ENCODE peak calls at places on chromosomes 12 and 14, in ten cellular contexts. One of them, this sample, is unnamed.

GRCh38 chr12:87116778-87117177 is 860.6 kb upstream of the MGAT4C start:
- DNase-seq in fibroblast of lung: no peak
- DNase-seq in left lung: no peak
- DNase-seq in endothelial cell: no peak
- DNase-seq in PC-3: no peak
- DNase-seq in GM20000: no peak
- DNase-seq in stromal cell of bone marrow: no peak
- DNase-seq in RPMI7951: no peak
- DNase-seq in neural crest cell: no peak
- DNase-seq in head of caudate nucleus: no peak
- DNase-seq in this sample: no peak

GRCh38 chr12:65355461-65355860 is 77.0 kb downstream of the MSRB3 start:
- DNase-seq in fibroblast of lung: peak; percentile 81
- DNase-seq in left lung: no peak
- DNase-seq in endothelial cell: no peak
- DNase-seq in PC-3: peak; percentile 14
- DNase-seq in GM20000: no peak
- DNase-seq in stromal cell of bone marrow: no peak
- DNase-seq in RPMI7951: peak; percentile 30
- DNase-seq in neural crest cell: no peak
- DNase-seq in head of caudate nucleus: no peak
- DNase-seq in this sample: no peak

GRCh38 chr12:108379761-108380160 is 40.6 kb upstream of the CMKLR1 start:
- DNase-seq in fibroblast of lung: no peak
- DNase-seq in left lung: no peak
- DNase-seq in endothelial cell: no peak
- DNase-seq in PC-3: no peak
- DNase-seq in GM20000: no peak
- DNase-seq in stromal cell of bone marrow: no peak
- DNase-seq in RPMI7951: peak; percentile 60
- DNase-seq in neural crest cell: no peak
- DNase-seq in head of caudate nucleus: no peak
- DNase-seq in this sample: no peak

GRCh38 chr12:14390885-14391530 is 25.5 kb downstream of the ATF7IP start:
- DNase-seq in fibroblast of lung: no peak
- DNase-seq in left lung: no peak
- DNase-seq in endothelial cell: no peak
- DNase-seq in PC-3: no peak
- DNase-seq in GM20000: no peak
- DNase-seq in stromal cell of bone marrow: no peak
- DNase-seq in RPMI7951: no peak
- DNase-seq in neural crest cell: no peak
- DNase-seq in head of caudate nucleus: no peak
- DNase-seq in this sample: no peak

GRCh38 chr12:52187206-52187605 is 4.6 kb downstream of the KRT80 start:
- DNase-seq in fibroblast of lung: no peak
- DNase-seq in left lung: no peak
- DNase-seq in endothelial cell: no peak
- DNase-seq in PC-3: no peak
- DNase-seq in GM20000: no peak
- DNase-seq in stromal cell of bone marrow: no peak
- DNase-seq in RPMI7951: no peak
- DNase-seq in neural crest cell: no peak
- DNase-seq in head of caudate nucleus: no peak
- DNase-seq in this sample: no peak

GRCh38 chr12:9702239-9702638 is 30.7 kb downstream of the CLECL1 start:
- DNase-seq in fibroblast of lung: no peak
- DNase-seq in left lung: no peak
- DNase-seq in endothelial cell: no peak
- DNase-seq in PC-3: no peak
- DNase-seq in GM20000: no peak
- DNase-seq in stromal cell of bone marrow: no peak
- DNase-seq in RPMI7951: no peak
- DNase-seq in neural crest cell: no peak
- DNase-seq in head of caudate nucleus: no peak
- DNase-seq in this sample: no peak

GRCh38 chr12:92574046-92574783 is 128.6 kb upstream of the PLEKHG7 start:
- DNase-seq in fibroblast of lung: peak; percentile 30
- DNase-seq in left lung: no peak
- DNase-seq in endothelial cell: peak; percentile 19
- DNase-seq in PC-3: peak; percentile 69
- DNase-seq in GM20000: no peak
- DNase-seq in stromal cell of bone marrow: no peak
- DNase-seq in RPMI7951: peak; percentile 44
- DNase-seq in neural crest cell: no peak
- DNase-seq in head of caudate nucleus: no peak
- DNase-seq in this sample: no peak

GRCh38 chr12:42969357-42969756 is 379.8 kb upstream of the PRICKLE1 start:
- DNase-seq in fibroblast of lung: no peak
- DNase-seq in left lung: no peak
- DNase-seq in endothelial cell: no peak
- DNase-seq in PC-3: no peak
- DNase-seq in GM20000: no peak
- DNase-seq in stromal cell of bone marrow: no peak
- DNase-seq in RPMI7951: no peak
- DNase-seq in neural crest cell: no peak
- DNase-seq in head of caudate nucleus: no peak
- DNase-seq in this sample: no peak

GRCh38 chr14:70955543-70956480 is 48.6 kb downstream of the PCNX1 start:
- DNase-seq in fibroblast of lung: no peak
- DNase-seq in left lung: no peak
- DNase-seq in endothelial cell: no peak
- DNase-seq in PC-3: peak; percentile 44
- DNase-seq in GM20000: peak; percentile 12
- DNase-seq in stromal cell of bone marrow: peak; percentile 17
- DNase-seq in RPMI7951: peak; percentile 37
- DNase-seq in neural crest cell: no peak
- DNase-seq in head of caudate nucleus: no peak
- DNase-seq in this sample: peak; percentile 33

GRCh38 chr14:90692826-90693225 is 123.4 kb downstream of the TTC7B start:
- DNase-seq in fibroblast of lung: no peak
- DNase-seq in left lung: no peak
- DNase-seq in endothelial cell: no peak
- DNase-seq in PC-3: no peak
- DNase-seq in GM20000: no peak
- DNase-seq in stromal cell of bone marrow: no peak
- DNase-seq in RPMI7951: no peak
- DNase-seq in neural crest cell: no peak
- DNase-seq in head of caudate nucleus: no peak
- DNase-seq in this sample: no peak

GRCh38 chr12:93107943-93108342 is 178.8 kb upstream of the EEA1 start:
- DNase-seq in fibroblast of lung: no peak
- DNase-seq in left lung: no peak
- DNase-seq in endothelial cell: no peak
- DNase-seq in PC-3: no peak
- DNase-seq in GM20000: no peak
- DNase-seq in stromal cell of bone marrow: no peak
- DNase-seq in RPMI7951: no peak
- DNase-seq in neural crest cell: no peak
- DNase-seq in head of caudate nucleus: no peak
- DNase-seq in this sample: no peak

GRCh38 chr12:124302807-124303578 is 8.1 kb downstream of the RFLNA start:
- DNase-seq in fibroblast of lung: no peak
- DNase-seq in left lung: peak; percentile 59
- DNase-seq in endothelial cell: no peak
- DNase-seq in PC-3: no peak
- DNase-seq in GM20000: no peak
- DNase-seq in stromal cell of bone marrow: no peak
- DNase-seq in RPMI7951: no peak
- DNase-seq in neural crest cell: no peak
- DNase-seq in head of caudate nucleus: no peak
- DNase-seq in this sample: no peak

This sample was measured in effector CD4-positive, alpha-beta T cell.